ENCODE peak calls at places on chromosomes 4 and X, in ten cellular contexts. One of them, this sample, is unnamed.

GRCh38 chr4:87003266-87003665 is 68.5 kb downstream of the AFF1 start:
- DNase-seq in hepatocyte: no peak
- DNase-seq in LNCaP clone FGC: no peak
- DNase-seq in Calu3: no peak
- DNase-seq in neural crest cell: no peak
- DNase-seq in bronchial epithelial cell: no peak
- DNase-seq in choroid plexus epithelial cell: no peak
- DNase-seq in GM12864: no peak
- DNase-seq in H9: no peak
- DNase-seq in BE2C: no peak
- DNase-seq in this sample: no peak

GRCh38 chr4:141131738-141132688 is 1.3 kb downstream of the RNF150 start:
- DNase-seq in GM12864: no peak
- DNase-seq in LNCaP clone FGC: no peak
- DNase-seq in bronchial epithelial cell: no peak
- DNase-seq in neural crest cell: peak
- DNase-seq in hepatocyte: peak
- DNase-seq in Calu3: no peak
- DNase-seq in choroid plexus epithelial cell: peak
- DNase-seq in H9: peak
- DNase-seq in BE2C: peak
- DNase-seq in this sample: no peak

GRCh38 chr4:23930750-23931488 is 41.1 kb upstream of the PPARGC1A start:
- DNase-seq in Calu3: peak
- DNase-seq in choroid plexus epithelial cell: peak
- DNase-seq in LNCaP clone FGC: peak
- DNase-seq in neural crest cell: no peak
- DNase-seq in bronchial epithelial cell: no peak
- DNase-seq in H9: peak
- DNase-seq in GM12864: no peak
- DNase-seq in hepatocyte: peak
- DNase-seq in BE2C: peak
- DNase-seq in this sample: no peak

GRCh38 chr4:153122855-153123254 is 81.4 kb upstream of the TRIM2 start:
- DNase-seq in LNCaP clone FGC: no peak
- DNase-seq in bronchial epithelial cell: no peak
- DNase-seq in neural crest cell: no peak
- DNase-seq in Calu3: no peak
- DNase-seq in H9: no peak
- DNase-seq in hepatocyte: no peak
- DNase-seq in GM12864: no peak
- DNase-seq in choroid plexus epithelial cell: no peak
- DNase-seq in BE2C: no peak
- DNase-seq in this sample: no peak

GRCh38 chr4:39324897-39325613 is 41.1 kb downstream of the RFC1 start:
- DNase-seq in choroid plexus epithelial cell: no peak
- DNase-seq in hepatocyte: no peak
- DNase-seq in bronchial epithelial cell: no peak
- DNase-seq in neural crest cell: no peak
- DNase-seq in Calu3: no peak
- DNase-seq in H9: no peak
- DNase-seq in BE2C: no peak
- DNase-seq in LNCaP clone FGC: no peak
- DNase-seq in GM12864: no peak
- DNase-seq in this sample: no peak

GRCh38 chrX:102650903-102651241 is 411 bp upstream of the GPRASP1 start:
- DNase-seq in LNCaP clone FGC: no peak
- DNase-seq in H9: no peak
- DNase-seq in choroid plexus epithelial cell: no peak
- DNase-seq in BE2C: no peak
- DNase-seq in Calu3: no peak
- DNase-seq in bronchial epithelial cell: no peak
- DNase-seq in neural crest cell: no peak
- DNase-seq in GM12864: no peak
- DNase-seq in hepatocyte: no peak
- DNase-seq in this sample: no peak

GRCh38 chr4:46123872-46124755 is at the start of gene GABRG1:
- DNase-seq in choroid plexus epithelial cell: no peak
- DNase-seq in neural crest cell: no peak
- DNase-seq in BE2C: no peak
- DNase-seq in hepatocyte: peak
- DNase-seq in Calu3: no peak
- DNase-seq in GM12864: no peak
- DNase-seq in H9: peak
- DNase-seq in bronchial epithelial cell: no peak
- DNase-seq in LNCaP clone FGC: no peak
- DNase-seq in this sample: no peak

GRCh38 chr4:4791299-4791798 is 68.1 kb upstream of the MSX1 start:
- DNase-seq in Calu3: no peak
- DNase-seq in GM12864: no peak
- DNase-seq in hepatocyte: peak
- DNase-seq in choroid plexus epithelial cell: peak
- DNase-seq in BE2C: peak
- DNase-seq in LNCaP clone FGC: no peak
- DNase-seq in bronchial epithelial cell: no peak
- DNase-seq in H9: no peak
- DNase-seq in neural crest cell: no peak
- DNase-seq in this sample: no peak

GRCh38 chr4:184056877-184057276 is 151.8 kb downstream of the STOX2 start:
- DNase-seq in hepatocyte: no peak
- DNase-seq in H9: no peak
- DNase-seq in bronchial epithelial cell: no peak
- DNase-seq in choroid plexus epithelial cell: no peak
- DNase-seq in GM12864: no peak
- DNase-seq in BE2C: no peak
- DNase-seq in Calu3: no peak
- DNase-seq in neural crest cell: no peak
- DNase-seq in LNCaP clone FGC: no peak
- DNase-seq in this sample: no peak

GRCh38 chr4:84971319-84971932 is 4.9 kb upstream of the WDFY3 start:
- DNase-seq in H9: no peak
- DNase-seq in hepatocyte: peak
- DNase-seq in choroid plexus epithelial cell: peak
- DNase-seq in BE2C: no peak
- DNase-seq in bronchial epithelial cell: peak
- DNase-seq in GM12864: no peak
- DNase-seq in LNCaP clone FGC: no peak
- DNase-seq in neural crest cell: no peak
- DNase-seq in Calu3: no peak
- DNase-seq in this sample: peak

GRCh38 chrX:131881194-131881593 is 141.9 kb upstream of the STK26 start:
- DNase-seq in GM12864: no peak
- DNase-seq in neural crest cell: no peak
- DNase-seq in bronchial epithelial cell: no peak
- DNase-seq in Calu3: no peak
- DNase-seq in LNCaP clone FGC: no peak
- DNase-seq in choroid plexus epithelial cell: no peak
- DNase-seq in H9: no peak
- DNase-seq in hepatocyte: no peak
- DNase-seq in BE2C: no peak
- DNase-seq in this sample: no peak
- TF ChIP-seq CTCF in GM12864: no peak
- TF ChIP-seq CTCF in neural crest cell: no peak
- TF ChIP-seq CTCF in bronchial epithelial cell: no peak
- TF ChIP-seq CTCF in Calu3: no peak
- TF ChIP-seq CTCF in LNCaP clone FGC: no peak
- TF ChIP-seq CTCF in choroid plexus epithelial cell: no peak
- TF ChIP-seq CTCF in H9: no peak
- TF ChIP-seq CTCF in hepatocyte: no peak
- TF ChIP-seq CTCF in BE2C: no peak
- TF ChIP-seq CTCF in this sample: no peak

DNA sequence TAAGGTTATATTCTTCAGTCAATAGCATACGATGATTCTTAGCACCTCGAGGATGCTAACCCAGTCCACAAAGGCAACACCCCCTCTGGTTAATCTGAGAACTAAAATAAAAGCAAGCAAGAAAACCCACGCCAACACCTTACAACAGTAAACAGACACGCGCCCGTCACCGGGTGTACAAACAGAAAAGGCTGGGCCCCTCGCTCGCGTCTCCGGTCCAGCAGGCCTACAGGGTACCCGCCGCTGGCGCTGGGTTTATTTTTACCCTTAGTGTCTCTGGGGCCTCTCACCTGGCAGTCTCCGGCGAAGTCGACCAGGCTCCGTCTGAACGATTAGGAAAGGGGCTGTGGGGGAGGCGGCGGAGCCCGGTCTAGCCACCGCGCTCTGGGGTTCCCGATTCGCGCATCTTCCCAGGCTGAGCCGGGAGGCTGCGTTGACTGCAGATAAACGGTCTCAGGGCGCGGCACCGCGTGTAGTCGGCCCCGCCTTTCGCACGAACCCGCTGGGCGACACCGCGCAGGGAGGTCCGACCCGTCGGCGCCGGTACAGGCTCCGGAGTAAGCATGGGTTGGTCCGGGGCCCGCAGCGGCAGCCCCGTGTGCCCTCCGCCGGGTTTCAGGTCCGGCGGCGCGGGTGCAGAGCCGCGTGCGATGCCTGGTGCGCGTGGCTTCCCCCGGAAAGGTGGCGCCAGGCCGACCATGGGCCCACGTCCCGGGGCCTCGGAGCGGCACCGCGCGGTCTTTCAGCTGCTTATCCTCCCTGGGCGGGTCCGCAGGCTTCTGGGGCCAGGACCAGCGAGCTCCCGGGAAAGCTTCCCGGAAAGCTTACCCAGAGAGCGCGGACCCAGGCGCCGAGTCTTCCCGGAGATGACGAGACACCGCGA is at the start of gene SLC9B2:
- DNase-seq in neural crest cell: peak
- DNase-seq in Calu3: peak
- DNase-seq in bronchial epithelial cell: peak
- DNase-seq in GM12864: peak
- DNase-seq in hepatocyte: peak
- DNase-seq in choroid plexus epithelial cell: peak
- DNase-seq in H9: peak
- DNase-seq in BE2C: peak
- DNase-seq in LNCaP clone FGC: no peak
- DNase-seq in this sample: peak
- TF ChIP-seq CTCF in neural crest cell: peak
- TF ChIP-seq CTCF in Calu3: no peak
- TF ChIP-seq CTCF in bronchial epithelial cell: no peak
- TF ChIP-seq CTCF in GM12864: peak
- TF ChIP-seq CTCF in hepatocyte: no peak
- TF ChIP-seq CTCF in choroid plexus epithelial cell: peak
- TF ChIP-seq CTCF in H9: no peak
- TF ChIP-seq CTCF in BE2C: no peak
- TF ChIP-seq CTCF in LNCaP clone FGC: no peak
- TF ChIP-seq CTCF in this sample: no peak

GRCh38 chrX:69031971-69032391 is 133.3 kb downstream of the PJA1 start:
- DNase-seq in choroid plexus epithelial cell: no peak
- DNase-seq in Calu3: no peak
- DNase-seq in neural crest cell: no peak
- DNase-seq in H9: no peak
- DNase-seq in hepatocyte: no peak
- DNase-seq in BE2C: no peak
- DNase-seq in GM12864: no peak
- DNase-seq in bronchial epithelial cell: peak
- DNase-seq in LNCaP clone FGC: no peak
- DNase-seq in this sample: no peak

GRCh38 chrX:69031181-69031580 is 134.1 kb downstream of the PJA1 start:
- DNase-seq in bronchial epithelial cell: no peak
- DNase-seq in hepatocyte: no peak
- DNase-seq in neural crest cell: no peak
- DNase-seq in H9: peak
- DNase-seq in BE2C: no peak
- DNase-seq in LNCaP clone FGC: no peak
- DNase-seq in Calu3: peak
- DNase-seq in choroid plexus epithelial cell: no peak
- DNase-seq in GM12864: no peak
- DNase-seq in this sample: no peak

GRCh38 chrX:69033936-69034335 is 131.3 kb downstream of the PJA1 start:
- DNase-seq in hepatocyte: no peak
- DNase-seq in H9: no peak
- DNase-seq in LNCaP clone FGC: no peak
- DNase-seq in GM12864: no peak
- DNase-seq in Calu3: no peak
- DNase-seq in choroid plexus epithelial cell: no peak
- DNase-seq in neural crest cell: no peak
- DNase-seq in bronchial epithelial cell: no peak
- DNase-seq in BE2C: no peak
- DNase-seq in this sample: no peak

GRCh38 chrX:69034451-69034850 is 130.8 kb downstream of the PJA1 start:
- DNase-seq in H9: no peak
- DNase-seq in GM12864: no peak
- DNase-seq in BE2C: no peak
- DNase-seq in neural crest cell: no peak
- DNase-seq in LNCaP clone FGC: no peak
- DNase-seq in bronchial epithelial cell: no peak
- DNase-seq in Calu3: no peak
- DNase-seq in choroid plexus epithelial cell: no peak
- DNase-seq in hepatocyte: no peak
- DNase-seq in this sample: no peak

DNA sequence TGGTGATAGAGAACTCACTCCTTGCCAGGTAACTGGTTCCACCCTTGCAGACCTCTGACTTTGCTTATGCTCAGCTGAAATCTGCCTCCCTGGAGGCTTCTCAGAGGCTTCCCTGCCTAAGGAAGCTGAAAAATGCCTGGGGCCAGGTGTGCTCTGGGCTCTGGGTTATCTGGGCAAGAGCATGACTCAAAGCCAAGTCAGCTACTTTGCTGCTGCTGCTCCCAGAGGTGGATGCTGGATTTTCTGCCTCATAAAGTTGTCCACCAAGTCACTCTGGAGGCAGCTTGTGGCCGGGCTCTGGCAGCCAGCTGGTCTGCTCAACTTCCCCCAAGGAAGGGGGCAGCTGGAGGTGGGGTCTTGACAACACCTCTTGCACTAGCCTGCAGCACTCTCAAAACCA is 132.7 kb downstream of the PJA1 start:
- DNase-seq in bronchial epithelial cell: peak
- DNase-seq in BE2C: no peak
- DNase-seq in Calu3: peak
- DNase-seq in GM12864: no peak
- DNase-seq in hepatocyte: peak
- DNase-seq in neural crest cell: no peak
- DNase-seq in choroid plexus epithelial cell: no peak
- DNase-seq in H9: no peak
- DNase-seq in LNCaP clone FGC: no peak
- DNase-seq in this sample: peak
- TF ChIP-seq CTCF in bronchial epithelial cell: peak
- TF ChIP-seq CTCF in BE2C: no peak
- TF ChIP-seq CTCF in Calu3: no peak
- TF ChIP-seq CTCF in GM12864: no peak
- TF ChIP-seq CTCF in hepatocyte: no peak
- TF ChIP-seq CTCF in neural crest cell: no peak
- TF ChIP-seq CTCF in choroid plexus epithelial cell: no peak
- TF ChIP-seq CTCF in H9: no peak
- TF ChIP-seq CTCF in LNCaP clone FGC: no peak
- TF ChIP-seq CTCF in this sample: no peak

DNA sequence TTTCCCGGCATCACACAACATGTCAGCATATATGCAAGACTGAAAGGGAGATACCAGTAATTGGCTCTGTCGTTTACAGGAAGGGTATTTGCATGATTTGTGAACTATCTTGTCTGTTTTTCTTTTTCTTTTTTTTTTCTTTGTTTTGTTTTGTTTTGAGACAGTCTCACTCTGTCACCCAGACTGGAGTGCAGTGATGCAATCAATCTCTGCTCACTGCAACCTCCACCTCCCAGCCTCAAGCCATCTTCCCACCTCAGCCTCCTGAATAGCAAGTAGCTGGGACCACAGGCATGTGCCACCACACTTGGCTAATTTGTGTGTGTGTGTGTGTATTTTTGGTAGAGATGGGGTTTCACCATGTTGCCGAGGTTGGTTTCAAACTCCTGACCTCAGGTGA is 262.7 kb upstream of the F9 start:
- DNase-seq in bronchial epithelial cell: no peak
- DNase-seq in hepatocyte: no peak
- DNase-seq in neural crest cell: no peak
- DNase-seq in GM12864: no peak
- DNase-seq in LNCaP clone FGC: no peak
- DNase-seq in BE2C: no peak
- DNase-seq in H9: no peak
- DNase-seq in choroid plexus epithelial cell: no peak
- DNase-seq in Calu3: no peak
- DNase-seq in this sample: no peak
- TF ChIP-seq CTCF in bronchial epithelial cell: no peak
- TF ChIP-seq CTCF in hepatocyte: no peak
- TF ChIP-seq CTCF in neural crest cell: no peak
- TF ChIP-seq CTCF in GM12864: no peak
- TF ChIP-seq CTCF in LNCaP clone FGC: no peak
- TF ChIP-seq CTCF in BE2C: no peak
- TF ChIP-seq CTCF in H9: no peak
- TF ChIP-seq CTCF in choroid plexus epithelial cell: no peak
- TF ChIP-seq CTCF in Calu3: no peak
- TF ChIP-seq CTCF in this sample: no peak